ENCODE peak calls at places on chromosomes 5 and 9, in eight cellular contexts. Q is NCI-H1694; K is HS-5; A is NCI-H1092 treated with DMSO at 0.1 percent for 48 hours; X is ELF-1; B is NCI-H1436 treated with DMSO at 0.1 percent for 48 hours; J is CD8-positive, alpha-beta T cell; T is iris pigment epithelial cell. G is an unnamed sample.

GRCh38 chr9:6079386-6079785 is 64.0 kb upstream of the RANBP6 start:
- DNase-seq in Q (no peak), K (no peak), A (no peak), X (no peak), B (no peak), J (no peak), T (no peak), G (no peak)

GRCh38 chr5:83029912-83030311 is 47.3 kb downstream of the TMEM167A start:
- DNase-seq in Q (no peak), K (no peak), A (no peak), X (no peak), B (no peak), J (no peak), T (peak), G (no peak)

GRCh38 chr5:154010660-154011059 is 28.1 kb downstream of the FAM114A2 start:
- DNase-seq in Q (no peak), K (no peak), A (no peak), X (no peak), B (no peak), J (no peak), T (peak), G (no peak)

GRCh38 chr5:142881727-142882126 is 111.5 kb downstream of the ARHGAP26 start:
- DNase-seq in Q (no peak), K (no peak), A (no peak), X (peak), B (no peak), J (no peak), T (no peak), G (no peak)

GRCh38 chr5:172235827-172236749 is 42.1 kb downstream of the EFCAB9 start:
- DNase-seq in Q (no peak), K (no peak), A (no peak), X (no peak), B (no peak), J (no peak), T (peak), G (no peak)

GRCh38 chr9:137759117-137759516 is 118.5 kb upstream of the CACNA1B start:
- DNase-seq in Q (no peak), K (no peak), A (no peak), X (no peak), B (no peak), J (no peak), T (no peak), G (no peak)

GRCh38 chr5:119629339-119629738 is at the start of gene FAM170A:
- DNase-seq in Q (no peak), K (no peak), A (no peak), X (no peak), B (no peak), J (no peak), T (no peak), G (no peak)

GRCh38 chr5:95446009-95446408 is 54.8 kb downstream of the FAM81B start:
- DNase-seq in Q (no peak), K (peak), A (no peak), X (no peak), B (no peak), J (no peak), T (peak), G (no peak)

GRCh38 chr9:129465834-129466535 is 154.9 kb downstream of the C9orf50 start:
- DNase-seq in Q (no peak), K (no peak), A (no peak), X (no peak), B (no peak), J (no peak), T (no peak), G (no peak)

GRCh38 chr5:34533582-34534236 is 122.4 kb upstream of the RAI14 start:
- DNase-seq in Q (no peak), K (no peak), A (no peak), X (no peak), B (no peak), J (no peak), T (no peak), G (no peak)

GRCh38 chr9:80968611-80969010 is 720.7 kb downstream of the TLE1 start:
- DNase-seq in Q (no peak), K (peak), A (no peak), X (no peak), B (no peak), J (no peak), T (peak), G (no peak)

GRCh38 chr9:72696481-72696880 is 175.1 kb downstream of the TMC1 start:
- DNase-seq in Q (no peak), K (no peak), A (no peak), X (no peak), B (no peak), J (no peak), T (no peak), G (no peak)

GRCh38 chr5:106312360-106312759 is 1358.4 kb downstream of the EFNA5 start:
- DNase-seq in Q (no peak), K (peak), A (no peak), X (no peak), B (no peak), J (no peak), T (peak), G (no peak)

GRCh38 chr9:93276973-93277372 is 93.0 kb downstream of the WNK2 start:
- DNase-seq in Q (no peak), K (no peak), A (no peak), X (no peak), B (no peak), J (no peak), T (no peak), G (no peak)

GRCh38 chr5:168931638-168932345 is 352.6 kb upstream of the PANK3 start:
- DNase-seq in Q (no peak), K (peak), A (no peak), X (no peak), B (no peak), J (no peak), T (no peak), G (no peak)

GRCh38 chr9:127347831-127348699 is 48.9 kb upstream of the SLC2A8 start:
- DNase-seq in Q (peak), K (peak), A (no peak), X (no peak), B (no peak), J (no peak), T (peak), G (peak)

GRCh38 chr9:96515629-96516470 is 65.9 kb downstream of the HABP4 start:
- DNase-seq in Q (no peak), K (peak), A (no peak), X (no peak), B (no peak), J (no peak), T (peak), G (peak)

GRCh38 chr9:107971241-107971640 is 481.7 kb upstream of the KLF4 start:
- DNase-seq in Q (no peak), K (no peak), A (no peak), X (no peak), B (no peak), J (no peak), T (no peak), G (no peak)

GRCh38 chr5:10652606-10653005 is 88.7 kb downstream of the ANKRD33B start:
- DNase-seq in Q (no peak), K (no peak), A (no peak), X (no peak), B (no peak), J (no peak), T (no peak), G (no peak)

GRCh38 chr5:139394123-139394653 is 716 bp downstream of the PROB1 start:
- DNase-seq in Q (no peak), K (no peak), A (no peak), X (peak), B (no peak), J (no peak), T (peak), G (peak)

GRCh38 chr9:130539473-130540223 is 39.7 kb upstream of the FUBP3 start:
- DNase-seq in Q (no peak), K (peak), A (no peak), X (no peak), B (no peak), J (no peak), T (peak), G (no peak)

GRCh38 chr9:78691531-78691930 is 394.6 kb downstream of the PSAT1 start:
- DNase-seq in Q (no peak), K (no peak), A (no peak), X (no peak), B (no peak), J (no peak), T (no peak), G (no peak)

GRCh38 chr5:81251922-81252321 is 18.8 kb downstream of the CKMT2 start:
- DNase-seq in Q (no peak), K (no peak), A (no peak), X (no peak), B (no peak), J (no peak), T (no peak), G (no peak)

GRCh38 chr5:80245986-80246781 is 9.7 kb downstream of the SERINC5 start:
- DNase-seq in Q (no peak), K (no peak), A (no peak), X (no peak), B (no peak), J (no peak), T (no peak), G (no peak)

GRCh38 chr5:73266309-73266708 is 93.3 kb downstream of the TMEM174 start:
- DNase-seq in Q (no peak), K (no peak), A (no peak), X (no peak), B (no peak), J (no peak), T (no peak), G (peak)

GRCh38 chr5:50440651-50441478 is at the start of gene EMB:
- DNase-seq in Q (no peak), K (no peak), A (no peak), X (peak), B (no peak), J (peak), T (peak), G (peak)

GRCh38 chr5:57434683-57435082 is 47.9 kb downstream of the ACTBL2 start:
- DNase-seq in Q (no peak), K (no peak), A (no peak), X (no peak), B (no peak), J (no peak), T (no peak), G (no peak)

GRCh38 chr5:156984064-156984463 is 21.0 kb upstream of the TIMD4 start:
- DNase-seq in Q (no peak), K (no peak), A (no peak), X (no peak), B (no peak), J (no peak), T (no peak), G (no peak)

GRCh38 chr5:159017787-159018186 is 81.9 kb downstream of the EBF1 start:
- DNase-seq in Q (no peak), K (no peak), A (no peak), X (no peak), B (no peak), J (no peak), T (peak), G (no peak)

GRCh38 chr5:65320250-65320649 is 161.5 kb downstream of the ADAMTS6 start:
- DNase-seq in Q (no peak), K (no peak), A (no peak), X (no peak), B (no peak), J (no peak), T (no peak), G (no peak)

GRCh38 chr9:135079676-135080075 is 7.8 kb upstream of the OLFM1 start:
- DNase-seq in Q (no peak), K (no peak), A (no peak), X (no peak), B (no peak), J (no peak), T (no peak), G (no peak)